ENCODE peak calls at places on chromosomes 4 and X, in seven cellular contexts. T is neural progenitor cell, I is hepatocyte, P is Karpas-422, Q is fibroblast of lung, J is GM23338, M is keratinocyte. R is an unnamed sample.

GRCh38 chr4:120850048-120850599 is 72.4 kb downstream of the PRDM5 start:
- DNase-seq in T (no peak), I (no peak), P (no peak), Q (peak; percentile 28), J (no peak), M (no peak), R (peak; percentile 59)

GRCh38 chrX:150219374-150220185 is 143.5 kb upstream of the MAMLD1 start:
- DNase-seq in T (peak; percentile 15), I (no peak), P (no peak), Q (peak; percentile 45), J (peak; percentile 30), M (no peak), R (peak; percentile 59)

GRCh38 chr4:168840988-168841681 is 168.9 kb downstream of the CBR4 start:
- DNase-seq in T (no peak), I (no peak), P (no peak), Q (no peak), J (peak; percentile 87), M (no peak), R (no peak)

GRCh38 chr4:7389101-7389701 is 45.5 kb downstream of the PSAPL1 start:
- DNase-seq in T (no peak), I (no peak), P (no peak), Q (no peak), J (no peak), M (no peak), R (no peak)

GRCh38 chr4:136841526-136841925 is 690.8 kb downstream of the PCDH18 start:
- DNase-seq in T (no peak), I (no peak), P (no peak), Q (no peak), J (no peak), M (no peak), R (no peak)

GRCh38 chr4:5206391-5206790 is 155.1 kb downstream of the STK32B start:
- DNase-seq in T (no peak), I (no peak), P (no peak), Q (peak; percentile 43), J (no peak), M (no peak), R (peak; percentile 91)

GRCh38 chr4:67558493-67558892 is at the start of gene STAP1:
- DNase-seq in T (no peak), I (no peak), P (peak; percentile 93), Q (no peak), J (no peak), M (no peak), R (no peak)

GRCh38 chr4:48930654-48931053 is 24.1 kb upstream of the OCIAD2 start:
- DNase-seq in T (no peak), I (no peak), P (peak; percentile 79), Q (no peak), J (peak; percentile 51), M (no peak), R (no peak)

GRCh38 chr4:11268149-11268548 is 160.5 kb downstream of the HS3ST1 start:
- DNase-seq in T (no peak), I (no peak), P (no peak), Q (no peak), J (no peak), M (no peak), R (no peak)

GRCh38 chr4:186702940-186703339 is 20.7 kb downstream of the FAT1 start:
- DNase-seq in T (no peak), I (no peak), P (no peak), Q (no peak), J (no peak), M (no peak), R (no peak)
- H4K20me1 ChIP-seq in T (peaks cover 98% of the 10 kb centered on the region), I (peaks cover 44% of the 10 kb centered on the region), P (no peaks in the 10 kb centered on the region), Q (no peaks in the 10 kb centered on the region), J (peaks cover 21% of the 10 kb centered on the region), M (peaks cover 95% of the 10 kb centered on the region), R (no peaks in the 10 kb centered on the region)

GRCh38 chr4:64718091-64718490 is 308.8 kb upstream of the TECRL start:
- DNase-seq in T (peak; percentile 14), I (peak; percentile 50), P (no peak), Q (no peak), J (peak; percentile 45), M (no peak), R (peak; percentile 3)

GRCh38 chr4:64715741-64716140 is 306.5 kb upstream of the TECRL start:
- DNase-seq in T (no peak), I (no peak), P (no peak), Q (no peak), J (no peak), M (no peak), R (no peak)

DNA sequence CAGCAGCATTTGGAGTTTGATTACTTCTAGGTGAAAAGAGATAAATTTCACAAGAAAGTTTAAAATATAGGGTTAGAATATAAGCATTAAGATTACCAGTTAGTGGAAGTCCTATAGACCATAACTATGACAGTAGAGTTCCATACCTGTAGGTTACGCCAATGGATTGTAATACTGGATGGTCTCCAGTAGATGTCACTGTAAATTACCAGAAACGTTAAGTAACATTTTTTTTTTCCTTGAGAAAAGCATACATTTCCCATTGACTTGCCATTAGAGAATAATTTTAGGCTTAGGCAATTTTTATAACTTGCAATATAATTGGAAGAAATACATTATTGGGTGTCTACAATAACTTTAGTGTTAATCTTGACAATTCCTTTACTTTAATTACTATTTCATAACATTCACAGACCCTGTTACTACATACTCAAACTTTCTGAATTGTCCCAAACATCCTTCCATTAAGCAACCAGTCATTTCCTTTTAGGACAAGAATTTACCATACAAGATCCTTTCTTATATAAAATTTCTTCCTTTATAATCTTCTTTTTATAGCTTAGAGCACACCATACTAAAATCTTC is 304.1 kb upstream of the TECRL start:
- DNase-seq in T (peak; percentile 23), I (peak; percentile 37), P (peak; percentile 75), Q (peak; percentile 0), J (peak; percentile 78), M (peak; percentile 4), R (peak; percentile 23)
- H2AFZ ChIP-seq in T (no peak overlapping the region), I (no peak overlapping the region), P (no peak overlapping the region), Q (no peak overlapping the region), J (no peak overlapping the region), M (no peak overlapping the region), R (no peak overlapping the region)

GRCh38 chr4:2494992-2495391 is 26.1 kb downstream of the RNF4 start:
- DNase-seq in T (no peak), I (no peak), P (no peak), Q (peak; percentile 11), J (no peak), M (no peak), R (no peak)
- H4K20me1 ChIP-seq in T (peaks cover 59% of the 10 kb centered on the region), I (peaks cover 14% of the 10 kb centered on the region), P (peaks cover 47% of the 10 kb centered on the region), Q (no peaks in the 10 kb centered on the region), J (peaks cover 64% of the 10 kb centered on the region), M (no peaks in the 10 kb centered on the region), R (no peaks in the 10 kb centered on the region)

DNA sequence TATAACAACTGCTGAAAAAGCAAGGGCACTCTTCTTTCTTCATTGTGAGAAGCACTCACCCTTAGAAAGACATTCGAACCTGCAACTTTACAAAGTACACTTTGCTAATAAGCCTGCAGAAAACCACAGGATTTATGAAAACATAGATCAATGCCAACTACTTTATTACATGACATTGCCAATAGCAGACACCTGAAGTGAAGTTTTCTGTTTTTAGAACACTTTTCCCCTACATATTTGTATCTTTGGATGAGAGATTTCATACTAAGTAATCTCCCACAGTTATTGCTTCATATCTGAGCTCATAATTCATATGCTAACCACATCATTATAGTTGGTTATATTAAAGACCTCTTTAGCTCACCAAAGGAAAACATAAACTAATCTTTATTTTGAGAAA is 276.5 kb upstream of the CTSO start:
- DNase-seq in T (no peak), I (no peak), P (no peak), Q (peak; percentile 71), J (no peak), M (no peak), R (no peak)
- H2AFZ ChIP-seq in T (peak overlapping the region; percentile 42), I (no peak overlapping the region), P (no peak overlapping the region), Q (no peak overlapping the region), J (no peak overlapping the region), M (no peak overlapping the region), R (no peak overlapping the region)

R was measured in GM23248.